ENCODE peak calls at places on chromosomes 1 and 21, in eight cellular contexts. Q is non-pigmented ciliary epithelial cell; J is NCI-H2081 treated with DMSO at 0.1 percent for 48 hours; V is body of pancreas; G is EL; F is GM04504; A is amygdala; Z is activated T-cell treated with anti-CD3 and anti-CD28 coated beads, Interleukin-2, amount 50 U/mL, for 72 hours. O is an unnamed sample.
A peak's percentile ranks its signal among the peaks of the same experiment; 100 is the strongest.

GRCh38 chr1:216894499-216894898 is 171.3 kb upstream of the ESRRG start:
- DNase-seq in G (no peak), Z (no peak), V (no peak), J (no peak), F (no peak), A (no peak), Q (no peak), O (no peak)

GRCh38 chr1:32411261-32411660 is 17.0 kb upstream of the BSDC1 start:
- DNase-seq in F (no peak), Q (no peak), A (no peak), V (no peak), J (no peak), Z (no peak), G (no peak), O (no peak)

GRCh38 chr21:26512664-26513063 is 60.4 kb downstream of the CYYR1 start:
- DNase-seq in F (no peak), Z (no peak), V (no peak), A (no peak), G (no peak), Q (no peak), J (no peak), O (no peak)

GRCh38 chr1:165896277-165896676 is 68.9 kb downstream of the UCK2 start:
- DNase-seq in Q (peak; percentile 92), G (peak; percentile 91), V (no peak), Z (no peak), J (no peak), A (no peak), F (peak; percentile 85), O (no peak)

GRCh38 chr1:39926343-39926769 is 24.6 kb upstream of the MYCL start:
- DNase-seq in J (no peak), F (no peak), Z (peak; percentile 4), Q (no peak), G (peak; percentile 25), A (no peak), V (peak; percentile 20), O (no peak)

GRCh38 chr21:42373181-42373907 is 7.0 kb upstream of the TFF1 start:
- DNase-seq in V (no peak), F (no peak), A (no peak), J (no peak), G (no peak), Z (peak; percentile 74), Q (no peak), O (peak; percentile 33)

GRCh38 chr1:197899037-197899436 is 3.4 kb upstream of the C1orf53 start:
- DNase-seq in F (no peak), Q (no peak), J (no peak), Z (no peak), G (no peak), A (no peak), V (no peak), O (no peak)

GRCh38 chr1:66464802-66465201 is 69.2 kb upstream of the SGIP1 start:
- DNase-seq in V (no peak), Q (peak; percentile 99), J (no peak), A (no peak), F (peak; percentile 92), Z (no peak), G (peak; percentile 96), O (no peak)

GRCh38 chr1:91592716-91593477 is 92.2 kb downstream of the CDC7 start:
- DNase-seq in A (no peak), Q (no peak), Z (no peak), F (no peak), V (no peak), G (no peak), J (no peak), O (no peak)

GRCh38 chr21:45306832-45307571 is 19.3 kb upstream of the POFUT2 start:
- DNase-seq in Z (no peak), J (no peak), G (peak; percentile 67), V (peak; percentile 82), Q (no peak), A (peak; percentile 73), F (peak; percentile 33), O (peak; percentile 73)

GRCh38 chr1:234979316-234980223 is 149.1 kb downstream of the TOMM20 start:
- DNase-seq in A (no peak), Z (no peak), Q (no peak), J (no peak), G (no peak), V (no peak), F (no peak), O (no peak)

GRCh38 chr1:246566808-246567154 is 525 bp downstream of the CNST start:
- DNase-seq in A (no peak), Z (no peak), Q (no peak), G (no peak), J (no peak), V (no peak), F (no peak), O (no peak)

GRCh38 chr1:6209661-6210605 is 4.0 kb downstream of the RNF207 start:
- DNase-seq in F (no peak), J (no peak), G (no peak), A (no peak), Z (peak; percentile 50), V (no peak), Q (no peak), O (no peak)

GRCh38 chr1:30523055-30524020 is 200.0 kb downstream of the MATN1 start:
- DNase-seq in V (no peak), Z (no peak), A (no peak), F (peak; percentile 91), J (no peak), Q (peak; percentile 27), G (peak; percentile 95), O (no peak)

GRCh38 chr1:219402925-219403324 is 210.0 kb downstream of the ZC3H11B start:
- DNase-seq in A (no peak), F (no peak), Q (no peak), Z (no peak), J (no peak), G (no peak), V (no peak), O (no peak)

GRCh38 chr1:219201656-219202055 is 28.0 kb downstream of the LYPLAL1 start:
- DNase-seq in Q (no peak), Z (no peak), A (no peak), F (no peak), G (no peak), J (no peak), V (no peak), O (no peak)

GRCh38 chr1:154157520-154158306 is 2.8 kb upstream of the NUP210L start:
- DNase-seq in Z (peak; percentile 86), J (no peak), A (no peak), V (no peak), F (no peak), G (no peak), Q (peak; percentile 24), O (no peak)

GRCh38 chr1:227729881-227730629 is 5.0 kb downstream of the JMJD4 start:
- DNase-seq in F (peak; percentile 38), G (peak; percentile 57), J (no peak), A (no peak), Z (peak; percentile 50), V (peak; percentile 49), Q (peak; percentile 13), O (no peak)

GRCh38 chr1:156797212-156797871 is 19.3 kb downstream of the SH2D2A start:
- DNase-seq in F (no peak), Z (peak; percentile 60), Q (no peak), G (peak; percentile 68), J (no peak), V (no peak), A (no peak), O (no peak)

GRCh38 chr1:57007948-57008347 is 42.1 kb upstream of the C8B start:
- DNase-seq in G (no peak), V (no peak), F (no peak), J (no peak), Q (no peak), A (no peak), Z (no peak), O (no peak)

GRCh38 chr1:115373305-115373704 is 35.3 kb upstream of the NGF start:
- DNase-seq in G (peak; percentile 90), A (no peak), Q (peak; percentile 58), F (peak; percentile 82), J (no peak), V (no peak), Z (no peak), O (no peak)

GRCh38 chr21:36708512-36709029 is 9.7 kb downstream of the SIM2 start:
- DNase-seq in A (no peak), Z (no peak), F (no peak), J (no peak), V (no peak), Q (no peak), G (no peak), O (no peak)

GRCh38 chr1:160083968-160084770 is 2.8 kb downstream of the KCNJ9 start:
- DNase-seq in Q (no peak), Z (peak; percentile 85), G (no peak), A (no peak), J (peak; percentile 37), V (peak; percentile 90), F (no peak), O (peak; percentile 93)

GRCh38 chr1:195237161-195237889 is 1370.9 kb downstream of the KCNT2 start:
- DNase-seq in V (no peak), J (no peak), G (no peak), A (no peak), Q (no peak), Z (no peak), F (no peak), O (no peak)

GRCh38 chr1:94316183-94316582 is 78.8 kb upstream of the ARHGAP29 start:
- DNase-seq in J (no peak), Q (no peak), F (no peak), A (no peak), V (no peak), G (no peak), Z (no peak), O (no peak)

GRCh38 chr1:31944205-31945089 is 6.3 kb upstream of the PTP4A2 start:
- DNase-seq in G (peak; percentile 88), Q (no peak), V (peak; percentile 68), F (peak; percentile 82), J (no peak), A (no peak), Z (peak; percentile 85), O (peak; percentile 95)

GRCh38 chr1:1273535-1274298 is at the start of gene UBE2J2:
- DNase-seq in F (peak; percentile 67), Q (peak; percentile 48), Z (peak; percentile 94), A (peak; percentile 89), V (peak; percentile 96), G (peak; percentile 87), J (peak; percentile 63), O (peak; percentile 95)

GRCh38 chr1:198121058-198121829 is 35.6 kb upstream of the NEK7 start:
- DNase-seq in F (peak; percentile 50), Z (no peak), G (peak; percentile 91), J (no peak), V (no peak), A (no peak), Q (peak; percentile 85), O (no peak)

GRCh38 chr21:36508948-36509347 is 29.0 kb upstream of the CLDN14 start:
- DNase-seq in A (no peak), Q (no peak), Z (no peak), G (no peak), V (no peak), F (no peak), J (no peak), O (no peak)

GRCh38 chr1:38098101-38098847 is 51.7 kb upstream of the POU3F1 start:
- DNase-seq in Z (no peak), J (no peak), F (no peak), A (no peak), Q (no peak), V (no peak), G (no peak), O (no peak)

GRCh38 chr1:84675106-84675505 is 15.2 kb downstream of the SSX2IP start:
- DNase-seq in Q (no peak), J (no peak), Z (no peak), G (no peak), F (no peak), V (no peak), A (no peak), O (no peak)

GRCh38 chr1:195894411-195894810 is 713.8 kb downstream of the KCNT2 start:
- DNase-seq in F (no peak), J (no peak), A (no peak), Q (peak; percentile 31), G (peak; percentile 41), Z (no peak), V (no peak), O (no peak)

GRCh38 chr1:198113302-198113701 is 43.5 kb upstream of the NEK7 start:
- DNase-seq in Z (no peak), J (no peak), A (no peak), F (peak; percentile 85), G (peak; percentile 76), V (no peak), Q (no peak), O (no peak)

GRCh38 chr21:17818158-17819113 is 720 bp downstream of the C21orf91 start:
- DNase-seq in Q (no peak), Z (peak; percentile 52), A (no peak), F (no peak), J (no peak), G (peak; percentile 39), V (peak; percentile 29), O (peak; percentile 66)